ENCODE peak calls at places on chromosomes 3 and 15, in ten cellular contexts. O is sigmoid colon, U is stomach, C is GM12891, E is K562, L is breast epithelium, Z is HL-60, S is spleen, W is esophagus muscularis mucosa, I is SK-N-MC. G is an unnamed sample.

GRCh38 chr15:60905587-60905986 is 323.5 kb downstream of the RORA start:
- DNase-seq in C (no peak), Z (no peak), I (no peak), L (no peak), U (no peak), E (no peak), O (no peak), S (no peak), W (no peak), G (no peak)

GRCh38 chr15:51924146-51925068 is 47.2 kb downstream of the LEO1 start:
- DNase-seq in S (no peak), U (peak), C (no peak), L (no peak), E (no peak), I (no peak), O (no peak), Z (no peak), W (no peak), G (no peak)

GRCh38 chr3:150736316-150736719 is 26.7 kb downstream of the SIAH2 start:
- DNase-seq in U (no peak), Z (no peak), E (no peak), I (no peak), C (no peak), W (no peak), O (no peak), L (no peak), S (no peak), G (no peak)

GRCh38 chr15:65329298-65329990 is 25.0 kb downstream of the RNU5B-1 start:
- DNase-seq in C (no peak), I (no peak), W (no peak), S (peak), L (no peak), U (no peak), E (no peak), Z (no peak), O (no peak), G (no peak)

GRCh38 chr3:123605789-123606234 is 21.0 kb upstream of the HACD2 start:
- DNase-seq in I (no peak), E (peak), Z (no peak), W (no peak), O (no peak), U (no peak), C (no peak), L (no peak), S (no peak), G (peak)

GRCh38 chr3:52047295-52047960 is 8.9 kb downstream of the DUSP7 start:
- DNase-seq in S (no peak), E (no peak), U (peak), W (no peak), O (no peak), I (no peak), Z (no peak), L (no peak), C (no peak), G (no peak)

GRCh38 chr3:52783211-52783555 is 5.8 kb downstream of the ITIH1 start:
- DNase-seq in S (no peak), O (peak), U (no peak), I (no peak), W (no peak), Z (no peak), L (peak), E (no peak), C (no peak), G (no peak)

GRCh38 chr3:106609666-106610301 is 741.0 kb upstream of the CBLB start:
- DNase-seq in O (peak), S (no peak), Z (peak), E (peak), W (no peak), C (no peak), L (no peak), U (peak), I (peak), G (no peak)

GRCh38 chr3:156293566-156293965 is 173.2 kb downstream of the KCNAB1 start:
- DNase-seq in L (no peak), W (no peak), U (no peak), I (no peak), Z (no peak), O (no peak), S (no peak), C (no peak), E (no peak), G (no peak)

GRCh38 chr3:158912621-158913020 is 110.8 kb downstream of the MFSD1 start:
- DNase-seq in O (no peak), I (no peak), L (no peak), S (no peak), W (no peak), Z (no peak), E (no peak), C (no peak), U (no peak), G (no peak)

GRCh38 chr3:350978-351377 is 154.4 kb downstream of the CHL1 start:
- DNase-seq in O (no peak), L (no peak), S (no peak), C (no peak), U (no peak), W (no peak), Z (no peak), E (no peak), I (peak), G (no peak)

DNA sequence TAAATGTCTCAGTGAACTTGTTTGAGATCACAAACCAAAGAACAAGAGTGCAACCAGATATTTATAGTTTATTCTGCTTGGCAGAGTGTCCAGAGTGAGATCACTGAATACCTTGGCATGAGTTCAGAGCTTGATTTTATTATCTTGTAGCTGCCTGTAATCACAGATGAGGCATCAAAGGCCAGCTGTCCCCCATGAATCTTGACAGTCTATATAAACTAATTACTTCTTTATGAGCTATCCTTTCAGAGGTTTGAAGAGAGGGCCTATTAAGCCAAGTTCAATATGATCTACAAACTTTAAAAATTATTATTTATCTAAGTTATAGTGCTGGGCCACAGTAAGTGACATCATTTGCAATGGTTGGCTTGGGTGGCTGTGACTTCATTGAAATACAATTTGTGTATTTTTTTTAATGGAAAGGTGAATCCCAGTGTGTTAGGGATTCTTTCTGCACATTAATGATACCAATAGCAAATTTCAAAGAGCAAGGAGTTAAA is 251.5 kb downstream of the CLSTN2 start:
- DNase-seq in C (no peak), E (no peak), Z (no peak), O (no peak), U (no peak), W (peak), L (no peak), I (no peak), S (no peak), G (no peak)
- TF ChIP-seq POLR2AphosphoS5 in C (no peak), E (no peak), Z (no peak), O (no peak), U (peak), W (no peak), L (no peak), I (no peak), S (no peak), G (no peak)

DNA sequence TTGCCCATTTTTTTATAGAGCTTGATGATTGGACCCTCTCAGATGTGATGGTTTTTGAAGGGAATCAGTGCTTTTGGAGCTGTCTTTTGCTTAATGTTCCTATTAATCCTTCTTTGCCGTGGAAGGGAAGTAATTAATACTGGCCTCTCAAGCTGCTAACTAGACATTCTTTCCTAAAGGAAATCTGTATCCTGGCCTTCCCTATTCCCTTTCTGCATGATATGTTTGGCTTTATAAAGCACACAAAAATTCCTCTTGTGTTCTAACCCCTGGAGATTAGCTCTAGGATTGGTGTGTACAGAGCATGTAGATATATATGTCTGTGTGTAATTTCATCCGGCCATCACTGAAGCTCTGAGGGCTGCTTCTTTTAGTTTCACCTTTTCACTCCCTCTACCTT is 6.9 kb downstream of the ATXN7 start:
- DNase-seq in S (no peak), W (no peak), U (no peak), C (no peak), Z (no peak), L (no peak), O (no peak), E (no peak), I (no peak), G (no peak)
- TF ChIP-seq POLR2AphosphoS5 in S (no peak), W (no peak), U (no peak), C (no peak), Z (no peak), L (no peak), O (no peak), E (no peak), I (no peak), G (no peak)

DNA sequence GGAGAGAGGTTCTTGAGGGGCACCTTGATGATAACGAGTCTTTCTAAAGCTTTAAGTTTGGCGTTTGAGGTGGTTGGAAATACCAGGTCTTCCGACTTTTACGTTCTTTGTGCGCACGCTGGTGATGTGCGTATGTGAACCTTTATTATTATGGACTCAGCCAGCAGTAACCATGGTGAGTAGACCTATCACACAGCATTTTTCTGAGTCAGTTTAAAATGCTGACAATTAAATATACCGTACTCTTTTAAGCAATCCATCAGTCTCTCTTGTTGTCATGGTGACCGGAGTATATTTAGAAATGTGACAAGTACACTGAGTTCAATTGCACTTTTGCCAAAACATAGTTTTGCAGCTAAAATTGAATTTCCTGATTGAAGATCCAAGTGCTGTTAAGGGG is 172.2 kb downstream of the LPP start:
- DNase-seq in C (no peak), S (no peak), E (no peak), W (no peak), I (no peak), U (no peak), O (no peak), L (no peak), Z (no peak), G (no peak)
- TF ChIP-seq POLR2AphosphoS5 in C (no peak), S (no peak), E (no peak), W (peak), I (no peak), U (no peak), O (no peak), L (no peak), Z (no peak), G (no peak)

DNA sequence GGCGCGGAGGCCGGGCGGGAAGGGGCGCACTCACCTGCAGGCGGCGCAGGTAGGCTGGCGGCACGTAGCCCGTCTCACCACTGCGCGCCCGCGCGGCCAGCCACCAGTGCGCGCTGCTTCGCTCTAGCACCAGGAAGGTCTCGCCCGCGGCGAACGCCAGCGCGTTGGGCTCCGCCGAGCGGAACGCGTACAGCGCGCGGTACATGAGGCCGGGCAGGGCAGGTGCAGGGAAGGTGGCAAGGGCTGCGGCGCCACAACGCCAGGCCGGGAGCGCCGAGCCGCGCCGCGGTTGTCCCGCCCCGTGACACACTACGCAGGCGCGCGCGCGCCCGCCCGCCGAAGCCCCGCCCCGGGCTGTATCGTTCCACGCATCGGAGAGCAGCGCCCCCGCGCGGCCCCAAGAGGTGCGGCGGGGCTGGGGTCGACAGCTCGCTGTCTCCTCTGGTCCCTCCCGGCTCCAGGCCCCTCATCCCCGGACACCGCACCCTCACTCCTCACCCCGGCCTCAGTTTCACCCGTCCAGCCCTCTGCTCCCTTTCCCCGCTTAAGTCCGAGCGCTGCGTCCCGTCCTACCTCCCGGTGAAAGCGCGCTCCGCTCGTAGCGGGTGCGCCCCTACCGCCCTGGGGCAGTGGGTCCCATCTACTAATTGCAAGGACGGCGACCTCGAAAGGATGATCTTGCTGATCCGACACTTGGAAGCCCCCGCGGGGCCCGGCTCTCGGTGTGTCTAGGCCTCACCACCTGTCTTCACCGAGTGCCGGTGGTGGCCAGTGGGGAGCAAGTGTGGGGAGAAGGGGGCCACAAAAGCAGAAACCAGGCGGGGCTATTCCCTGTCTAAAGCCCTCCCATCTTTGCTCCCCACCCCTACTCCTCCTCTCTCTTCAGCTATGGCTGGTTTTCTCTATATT is at the start of gene NCKIPSD:
- DNase-seq in C (peak), I (no peak), S (peak), L (peak), E (peak), O (peak), U (peak), Z (peak), W (peak), G (peak)
- TF ChIP-seq POLR2AphosphoS5 in C (peak), I (peak), S (peak), L (peak), E (peak), O (peak), U (peak), Z (peak), W (peak), G (peak)

GRCh38 chr3:153970735-153971347 is 150.3 kb upstream of the ARHGEF26 start:
- DNase-seq in E (no peak), Z (no peak), C (no peak), L (no peak), U (no peak), I (peak), W (no peak), S (no peak), O (no peak), G (no peak)
- TF ChIP-seq POLR2AphosphoS5 in E (no peak), Z (no peak), C (no peak), L (no peak), U (no peak), I (no peak), W (no peak), S (no peak), O (no peak), G (no peak)

DNA sequence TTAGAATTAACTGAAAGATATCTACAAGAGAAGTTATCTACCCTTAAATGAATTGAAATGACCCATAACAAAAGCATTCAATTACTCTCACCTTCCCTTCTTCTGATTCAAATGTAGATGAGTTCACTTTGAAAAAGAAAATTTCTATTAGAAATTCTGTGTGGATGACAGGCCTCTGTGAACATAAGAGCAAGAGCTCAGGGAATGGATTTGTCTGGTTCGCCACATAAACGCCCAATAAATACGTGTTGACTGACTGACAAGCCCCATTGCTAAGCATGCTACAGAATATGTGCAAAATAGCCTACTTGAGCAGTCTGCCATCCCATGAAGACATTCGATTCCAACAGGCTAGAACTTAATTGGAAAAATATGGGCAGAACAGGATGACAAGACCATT is 315.9 kb downstream of the MECOM start:
- DNase-seq in U (no peak), W (no peak), O (no peak), Z (no peak), I (no peak), L (no peak), S (no peak), E (no peak), C (no peak), G (no peak)
- TF ChIP-seq POLR2AphosphoS5 in U (no peak), W (no peak), O (no peak), Z (no peak), I (no peak), L (no peak), S (no peak), E (no peak), C (no peak), G (no peak)

DNA sequence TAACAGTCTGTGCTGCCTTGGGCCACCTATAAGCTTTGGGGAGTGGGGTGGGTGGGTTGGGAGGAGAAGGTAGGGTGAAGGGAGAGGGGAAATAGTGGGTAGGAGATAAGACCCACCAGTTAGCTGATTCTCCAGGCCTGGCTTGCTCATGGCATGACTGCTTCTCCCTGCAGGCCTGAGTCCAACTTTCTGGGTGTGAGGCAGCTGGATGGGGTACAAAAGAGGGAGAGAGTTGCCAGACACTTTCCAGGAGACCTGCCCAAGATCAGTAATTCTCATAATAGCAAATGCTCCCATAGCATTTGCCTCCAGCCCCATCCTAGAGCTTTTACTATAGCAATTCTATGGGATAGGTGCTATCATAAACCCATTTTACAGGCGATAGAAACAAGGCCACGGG is 7.7 kb downstream of the CGNL1 start:
- DNase-seq in W (no peak), I (no peak), Z (no peak), O (peak), S (no peak), E (no peak), U (no peak), C (no peak), L (no peak), G (no peak)
- TF ChIP-seq POLR2AphosphoS5 in W (no peak), I (no peak), Z (no peak), O (no peak), S (no peak), E (no peak), U (no peak), C (no peak), L (no peak), G (no peak)

DNA sequence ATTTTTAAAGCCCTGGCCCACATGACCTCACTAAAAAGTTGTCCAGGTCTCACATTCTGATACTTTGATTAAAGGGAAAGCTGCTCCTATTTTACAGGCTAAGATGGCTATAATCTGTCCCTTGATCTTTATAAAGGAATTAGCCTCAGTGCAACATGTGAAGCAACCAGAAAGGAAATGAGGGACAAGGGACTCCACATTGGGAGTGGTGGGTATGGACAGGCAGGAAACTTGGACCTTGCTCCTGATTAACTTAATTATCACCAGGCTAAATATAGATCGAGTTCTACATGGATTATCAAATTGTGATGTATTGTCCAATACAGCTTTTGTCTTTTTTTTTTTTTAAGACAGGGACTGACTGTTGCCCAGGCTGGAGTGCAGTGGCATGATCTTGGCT is 25.7 kb upstream of the MUC13 start:
- DNase-seq in E (no peak), W (no peak), I (no peak), Z (no peak), L (no peak), O (no peak), C (no peak), U (no peak), S (no peak), G (no peak)
- TF ChIP-seq POLR2AphosphoS5 in E (no peak), W (no peak), I (no peak), Z (no peak), L (no peak), O (no peak), C (no peak), U (no peak), S (no peak), G (no peak)

GRCh38 chr15:84840741-84841429 is 23.7 kb downstream of the ALPK3 start:
- DNase-seq in C (no peak), E (no peak), O (peak), I (no peak), S (no peak), U (peak), L (no peak), W (no peak), Z (peak), G (no peak)
- TF ChIP-seq POLR2AphosphoS5 in C (no peak), E (no peak), O (peak), I (no peak), S (no peak), U (peak), L (no peak), W (peak), Z (no peak), G (no peak)

G was measured in GM12892.